ENCODE peak calls at places on chromosomes 5 and 9, in six cellular contexts. D, U, P, G, Y and Z are unnamed samples.

GRCh38 chr9:128215491-128216404 is 12.6 kb downstream of the DNM1 start:
- DNase-seq in G (no peak), D (no peak), P (no peak), Y (no peak), U (no peak), Z (no peak)

GRCh38 chr5:74098456-74098855 is 472.5 kb downstream of the ARHGEF28 start:
- DNase-seq in Y (no peak), D (no peak), P (no peak), U (no peak), G (no peak), Z (no peak)

GRCh38 chr9:131965841-131966240 is 113.8 kb downstream of the MED27 start:
- DNase-seq in D (no peak), Y (no peak), G (no peak), P (no peak), U (no peak), Z (no peak)

GRCh38 chr5:151218177-151218576 is 5.7 kb downstream of the CCDC69 start:
- DNase-seq in U (no peak), G (no peak), D (no peak), P (no peak), Y (no peak), Z (no peak)

GRCh38 chr5:87453801-87454200 is 41.1 kb upstream of the CCNH start:
- DNase-seq in G (no peak), Y (no peak), U (no peak), P (no peak), D (no peak), Z (no peak)

GRCh38 chr5:159071382-159071781 is 28.3 kb downstream of the EBF1 start:
- DNase-seq in D (no peak), Y (no peak), G (no peak), U (no peak), P (no peak), Z (no peak)

GRCh38 chr5:53416144-53416730 is 64.2 kb upstream of the FST start:
- DNase-seq in D (no peak), U (no peak), G (no peak), P (no peak), Y (no peak), Z (no peak)

GRCh38 chr9:30628915-30629564 is 1755.4 kb upstream of the ACO1 start:
- DNase-seq in Y (no peak), U (no peak), G (no peak), P (no peak), D (no peak), Z (no peak)

GRCh38 chr9:114433086-114433485 is 45.3 kb upstream of the AKNA start:
- DNase-seq in U (no peak), G (no peak), D (no peak), Y (no peak), P (no peak), Z (no peak)

GRCh38 chr5:39040875-39041274 is 33.3 kb downstream of the RICTOR start:
- DNase-seq in G (no peak), D (no peak), Y (no peak), U (peak), P (no peak), Z (no peak)

GRCh38 chr5:91132552-91132951 is 250.6 kb downstream of the ARRDC3 start:
- DNase-seq in D (no peak), Y (no peak), U (no peak), P (no peak), G (no peak), Z (no peak)

GRCh38 chr5:165232187-165232586 is 1726.8 kb downstream of the MAT2B start:
- DNase-seq in D (no peak), P (no peak), G (no peak), Y (no peak), U (no peak), Z (no peak)

GRCh38 chr5:108788142-108788541 is 40.4 kb downstream of the FER start:
- DNase-seq in D (no peak), G (peak), U (no peak), Y (no peak), P (no peak), Z (no peak)

GRCh38 chr9:37968228-37968672 is 64.3 kb upstream of the SLC25A51 start:
- DNase-seq in G (peak), Y (no peak), D (no peak), P (no peak), U (no peak), Z (no peak)

GRCh38 chr5:152262667-152263066 is 142.4 kb downstream of the NMUR2 start:
- DNase-seq in Y (no peak), U (no peak), D (no peak), G (no peak), P (no peak), Z (no peak)

GRCh38 chr5:1299511-1299850 is 4.6 kb upstream of the TERT start:
- DNase-seq in G (no peak), Y (no peak), U (no peak), P (no peak), D (no peak), Z (no peak)

GRCh38 chr5:5804834-5805233 is 382.4 kb downstream of the ICE1 start:
- DNase-seq in Y (no peak), P (no peak), U (no peak), D (no peak), G (no peak), Z (no peak)

GRCh38 chr5:35803221-35803651 is 53.5 kb upstream of the IL7R start:
- DNase-seq in D (no peak), P (peak), U (no peak), Y (peak), G (peak), Z (no peak)

GRCh38 chr5:132687995-132688394 is 14.2 kb downstream of the IL4 start:
- DNase-seq in D (no peak), U (peak), Y (no peak), G (no peak), P (no peak), Z (no peak)

GRCh38 chr5:112063191-112063590 is 306.2 kb upstream of the NREP start:
- DNase-seq in Y (no peak), U (no peak), D (no peak), G (no peak), P (no peak), Z (no peak)

GRCh38 chr5:148267972-148268371 is 622 bp upstream of the SPINK13 start:
- DNase-seq in Y (no peak), D (no peak), P (no peak), G (no peak), U (no peak), Z (no peak)

GRCh38 chr5:66891184-66891925 is 295.2 kb downstream of the MAST4 start:
- DNase-seq in G (no peak), D (no peak), P (no peak), Y (no peak), U (no peak), Z (no peak)

GRCh38 chr5:157596449-157596848 is 20.9 kb upstream of the ADAM19 start:
- DNase-seq in D (no peak), P (no peak), G (no peak), Y (no peak), U (no peak), Z (peak)

GRCh38 chr5:138610468-138611294 is 35.5 kb upstream of the HSPA9 start:
- DNase-seq in Y (no peak), G (no peak), U (peak), P (no peak), D (no peak), Z (no peak)

GRCh38 chr9:21761309-21761901 is 41.0 kb upstream of the MTAP start:
- DNase-seq in D (no peak), U (no peak), G (no peak), P (no peak), Y (no peak), Z (peak)

GRCh38 chr9:91034521-91034920 is 232.9 kb downstream of the SYK start:
- DNase-seq in D (no peak), G (no peak), Y (no peak), P (no peak), U (no peak), Z (no peak)

GRCh38 chr5:39224196-39224754 is 4.9 kb upstream of the FYB1 start:
- DNase-seq in U (no peak), D (no peak), G (no peak), Y (no peak), P (peak), Z (no peak)

GRCh38 chr5:133285583-133286021 is 233.8 kb downstream of the HSPA4 start:
- DNase-seq in Y (peak), U (no peak), P (peak), G (no peak), D (no peak), Z (no peak)

GRCh38 chr9:117549444-117549843 is 134.6 kb upstream of the ASTN2 start:
- DNase-seq in U (no peak), Y (no peak), D (no peak), G (no peak), P (no peak), Z (no peak)

GRCh38 chr5:168269950-168270349 is 21.5 kb upstream of the WWC1 start:
- DNase-seq in G (no peak), D (no peak), U (no peak), P (no peak), Y (no peak), Z (no peak)

GRCh38 chr9:91978739-91979414 is 28.8 kb upstream of the ROR2 start:
- DNase-seq in Y (peak), G (peak), U (no peak), D (no peak), P (peak), Z (no peak)

GRCh38 chr5:161676109-161676508 is 9.4 kb upstream of the GABRA6 start:
- DNase-seq in D (no peak), P (no peak), G (no peak), U (no peak), Y (no peak), Z (no peak)

GRCh38 chr5:139671096-139671841 is 23.1 kb downstream of the CXXC5 start:
- DNase-seq in G (no peak), Y (no peak), U (no peak), P (no peak), D (no peak), Z (no peak)

GRCh38 chr9:135692410-135692809 is 6.9 kb downstream of the SOHLH1 start:
- DNase-seq in U (no peak), G (no peak), D (no peak), Y (no peak), P (no peak), Z (no peak)

GRCh38 chr9:114914139-114914538 is 16.3 kb downstream of the TNFSF8 start:
- DNase-seq in P (no peak), U (no peak), Y (no peak), D (no peak), G (no peak), Z (no peak)

GRCh38 chr9:5698810-5699556 is 70.1 kb downstream of the RIC1 start:
- DNase-seq in P (no peak), G (no peak), Y (no peak), U (no peak), D (no peak), Z (no peak)

GRCh38 chr5:137105351-137105750 is 393.8 kb downstream of the SPOCK1 start:
- DNase-seq in D (no peak), P (no peak), Y (no peak), G (no peak), U (no peak), Z (no peak)

GRCh38 chr5:138702166-138702826 is 50.9 kb upstream of the CTNNA1 start:
- DNase-seq in D (no peak), G (no peak), Y (no peak), U (no peak), P (no peak), Z (no peak)